ENCODE peak calls at places on chromosomes 13 and 19, in seven cellular contexts. P, E, Z, V, Q, D and I are unnamed samples.

GRCh38 chr13:93635687-93636086 is 409.1 kb downstream of the GPC6 start:
- DNase-seq in D (peak), E (peak), Z (no peak), V (no peak), P (no peak), Q (no peak), I (no peak)

GRCh38 chr13:98444381-98444780 is 132.5 kb downstream of the STK24 start:
- DNase-seq in D (no peak), V (no peak), P (no peak), Z (no peak), E (no peak), Q (no peak), I (no peak)

GRCh38 chr19:28710278-28710677 is 502.7 kb downstream of the UQCRFS1 start:
- DNase-seq in D (peak), Q (no peak), V (no peak), E (peak), Z (no peak), P (no peak), I (no peak)

GRCh38 chr13:59747529-59747928 is 416.2 kb downstream of the DIAPH3 start:
- DNase-seq in Q (no peak), E (no peak), Z (no peak), P (no peak), D (no peak), V (no peak), I (no peak)

GRCh38 chr19:8396563-8397203 is 6.5 kb downstream of the RAB11B start:
- DNase-seq in E (peak), Q (peak), Z (peak), P (peak), V (peak), D (no peak), I (no peak)

GRCh38 chr13:98450495-98451167 is 126.3 kb downstream of the STK24 start:
- DNase-seq in E (no peak), Z (peak), V (no peak), P (no peak), Q (no peak), D (no peak), I (no peak)

GRCh38 chr19:7989071-7989575 is 16.3 kb downstream of the ELAVL1 start:
- DNase-seq in V (no peak), P (no peak), E (no peak), Z (no peak), D (no peak), Q (no peak), I (no peak)

GRCh38 chr19:49779731-49780578 is 13.2 kb downstream of the AP2A1 start:
- DNase-seq in P (no peak), D (no peak), E (no peak), V (no peak), Z (no peak), Q (no peak), I (no peak)

GRCh38 chr13:29319451-29319850 is 276.0 kb downstream of the SLC7A1 start:
- DNase-seq in Q (no peak), V (no peak), D (no peak), E (no peak), Z (peak), P (no peak), I (no peak)

GRCh38 chr13:44249439-44249838 is 124.2 kb upstream of the SERP2 start:
- DNase-seq in P (no peak), E (peak), Q (peak), D (peak), Z (no peak), V (peak), I (no peak)

GRCh38 chr13:41700790-41701310 is 243.5 kb downstream of the RGCC start:
- DNase-seq in V (no peak), D (peak), P (no peak), Q (no peak), Z (no peak), E (peak), I (no peak)

GRCh38 chr13:33649212-33649917 is 168.6 kb upstream of the RFC3 start:
- DNase-seq in P (no peak), D (no peak), V (no peak), E (peak), Z (no peak), Q (no peak), I (no peak)

GRCh38 chr13:32881074-32881791 is 135.0 kb upstream of the KL start:
- DNase-seq in D (peak), Q (peak), P (no peak), E (peak), V (no peak), Z (no peak), I (no peak)

GRCh38 chr13:46207828-46208227 is 3.9 kb upstream of the LRRC63 start:
- DNase-seq in E (no peak), D (no peak), P (no peak), Z (no peak), V (no peak), Q (no peak), I (no peak)

GRCh38 chr19:58372311-58373133 is 8.3 kb downstream of the ZNF837 start:
- DNase-seq in V (peak), Z (no peak), Q (no peak), P (no peak), D (no peak), E (no peak), I (no peak)

GRCh38 chr13:76965759-76966421 is 17.6 kb downstream of the ACOD1 start:
- DNase-seq in E (peak), P (peak), Z (no peak), Q (peak), D (peak), V (no peak), I (no peak)

GRCh38 chr13:20360041-20360491 is 127.9 kb upstream of the GJB6 start:
- DNase-seq in Z (no peak), D (no peak), V (no peak), Q (no peak), P (no peak), E (no peak), I (no peak)

GRCh38 chr13:105908581-105908980 is 626.9 kb downstream of the EFNB2 start:
- DNase-seq in Z (no peak), Q (no peak), V (no peak), P (no peak), E (no peak), D (no peak), I (no peak)

GRCh38 chr19:17246681-17247425 is 1.1 kb upstream of the NR2F6 start:
- DNase-seq in V (no peak), D (no peak), P (peak), Q (peak), Z (no peak), E (peak), I (no peak)

GRCh38 chr19:45406165-45406956 is at the start of gene POLR1G:
- DNase-seq in V (peak), P (peak), Z (peak), E (peak), D (no peak), Q (peak), I (no peak)

GRCh38 chr13:83190020-83190419 is 692.3 kb downstream of the SLITRK1 start:
- DNase-seq in P (no peak), D (no peak), E (no peak), Z (no peak), V (no peak), Q (no peak), I (no peak)

GRCh38 chr19:47839411-47839810 is 17.7 kb downstream of the CRX start:
- DNase-seq in E (no peak), Z (no peak), P (no peak), D (no peak), Q (no peak), V (no peak), I (no peak)

GRCh38 chr19:15379996-15380647 is 535 bp upstream of the AKAP8 start:
- DNase-seq in D (no peak), E (peak), Q (no peak), Z (peak), P (peak), V (peak), I (no peak)

GRCh38 chr13:113298001-113298945 is 1.2 kb downstream of the LAMP1 start:
- DNase-seq in P (no peak), E (peak), D (no peak), Q (no peak), V (no peak), Z (no peak), I (no peak)

GRCh38 chr13:97109256-97109655 is 112.9 kb upstream of the MBNL2 start:
- DNase-seq in Z (no peak), Q (no peak), P (no peak), V (no peak), E (no peak), D (no peak), I (no peak)

GRCh38 chr13:98275711-98276171 is 98.7 kb upstream of the RNF113B start:
- DNase-seq in E (peak), Z (no peak), D (no peak), Q (no peak), V (no peak), P (no peak), I (no peak)

GRCh38 chr13:114078501-114079451 is 53.6 kb downstream of the RASA3 start:
- DNase-seq in Z (no peak), V (no peak), D (no peak), Q (peak), E (peak), P (peak), I (peak)

GRCh38 chr13:114124921-114125320 is 7.5 kb downstream of the RASA3 start:
- DNase-seq in P (no peak), E (peak), Q (no peak), Z (no peak), V (no peak), D (no peak), I (no peak)

GRCh38 chr13:109734002-109734785 is 52.2 kb downstream of the IRS2 start:
- DNase-seq in Z (no peak), P (no peak), V (no peak), D (no peak), E (no peak), Q (no peak), I (no peak)

GRCh38 chr13:26019881-26020535 is 31.8 kb downstream of the SHISA2 start:
- DNase-seq in E (no peak), Q (no peak), D (peak), V (no peak), P (no peak), Z (no peak), I (no peak)

GRCh38 chr13:95452376-95452775 is 100.1 kb upstream of the CLDN10 start:
- DNase-seq in Z (no peak), D (no peak), P (no peak), Q (no peak), E (no peak), V (no peak), I (no peak)

GRCh38 chr13:52162279-52163101 is 3.1 kb upstream of the NEK3 start:
- DNase-seq in V (no peak), Z (no peak), D (no peak), P (no peak), E (peak), Q (no peak), I (no peak)

GRCh38 chr13:24630121-24630520 is 50.1 kb upstream of the ATP12A start:
- DNase-seq in V (no peak), Z (no peak), D (no peak), Q (no peak), P (no peak), E (no peak), I (no peak)

GRCh38 chr19:45664575-45664974 is 3.4 kb upstream of the GIPR start:
- DNase-seq in Q (no peak), E (no peak), V (no peak), D (no peak), Z (no peak), P (no peak), I (no peak)

GRCh38 chr13:20415694-20416107 is 110.0 kb downstream of the CRYL1 start:
- DNase-seq in V (no peak), D (no peak), P (no peak), E (no peak), Q (no peak), Z (no peak), I (peak)

GRCh38 chr19:10406191-10406590 is 2.8 kb upstream of the CDC37 start:
- DNase-seq in Q (no peak), Z (no peak), D (no peak), P (no peak), V (no peak), E (no peak), I (no peak)

GRCh38 chr19:10399878-10400277 is 3.5 kb downstream of the CDC37 start:
- DNase-seq in Q (no peak), P (no peak), E (no peak), Z (no peak), D (no peak), V (no peak), I (no peak)

GRCh38 chr19:10404888-10405808 is 1.8 kb upstream of the CDC37 start:
- DNase-seq in D (no peak), E (no peak), V (no peak), Q (no peak), Z (no peak), P (no peak), I (no peak)

GRCh38 chr19:10402441-10403038 is 802 bp downstream of the CDC37 start:
- DNase-seq in D (no peak), Q (no peak), E (peak), P (no peak), Z (no peak), V (no peak), I (no peak)

GRCh38 chr19:10403137-10404021 is at the start of gene CDC37:
- DNase-seq in V (peak), E (peak), P (peak), Q (peak), D (peak), Z (peak), I (peak)
- TF ChIP-seq CTCF in V (no peak), E (no peak), P (no peak), Q (no peak), D (no peak), Z (no peak), I (no peak)

GRCh38 chr13:75432045-75432444 is 49.9 kb downstream of the TBC1D4 start:
- DNase-seq in D (no peak), P (no peak), V (no peak), Z (no peak), E (peak), Q (no peak), I (no peak)
- TF ChIP-seq CTCF in D (no peak), P (no peak), V (no peak), Z (no peak), E (peak), Q (no peak), I (no peak)

GRCh38 chr19:30596268-30596667 is 224.1 kb downstream of the ZNF536 start:
- DNase-seq in Z (no peak), P (no peak), D (no peak), V (no peak), E (no peak), Q (no peak), I (no peak)
- TF ChIP-seq CTCF in Z (no peak), P (no peak), D (no peak), V (no peak), E (no peak), Q (no peak), I (no peak)

DNA sequence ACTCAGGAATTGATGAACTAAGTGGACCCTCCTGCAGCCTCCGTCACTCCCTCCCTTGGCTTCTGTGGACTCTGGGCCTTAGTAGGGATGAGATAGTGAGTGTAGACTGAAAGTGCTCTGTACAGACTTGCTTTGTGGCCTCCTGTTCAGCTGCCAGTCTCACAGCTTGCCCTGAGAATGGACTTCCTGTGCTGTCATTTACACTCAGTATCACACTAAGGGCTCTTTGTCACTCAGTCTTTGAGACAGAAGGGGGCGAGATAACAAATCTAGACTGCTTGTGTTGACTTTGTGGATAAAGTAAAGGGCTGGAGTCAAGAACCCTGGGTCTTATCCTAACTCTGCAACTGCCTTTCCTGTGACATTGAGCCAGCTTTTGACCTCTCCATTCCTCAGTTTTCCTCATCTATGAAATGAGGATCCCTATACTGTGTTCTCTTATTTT is 21.0 kb upstream of the SPRY2 start:
- DNase-seq in E (no peak), P (no peak), D (no peak), V (no peak), Z (peak), Q (no peak), I (no peak)
- TF ChIP-seq CTCF in E (no peak), P (no peak), D (no peak), V (no peak), Z (no peak), Q (no peak), I (no peak)

DNA sequence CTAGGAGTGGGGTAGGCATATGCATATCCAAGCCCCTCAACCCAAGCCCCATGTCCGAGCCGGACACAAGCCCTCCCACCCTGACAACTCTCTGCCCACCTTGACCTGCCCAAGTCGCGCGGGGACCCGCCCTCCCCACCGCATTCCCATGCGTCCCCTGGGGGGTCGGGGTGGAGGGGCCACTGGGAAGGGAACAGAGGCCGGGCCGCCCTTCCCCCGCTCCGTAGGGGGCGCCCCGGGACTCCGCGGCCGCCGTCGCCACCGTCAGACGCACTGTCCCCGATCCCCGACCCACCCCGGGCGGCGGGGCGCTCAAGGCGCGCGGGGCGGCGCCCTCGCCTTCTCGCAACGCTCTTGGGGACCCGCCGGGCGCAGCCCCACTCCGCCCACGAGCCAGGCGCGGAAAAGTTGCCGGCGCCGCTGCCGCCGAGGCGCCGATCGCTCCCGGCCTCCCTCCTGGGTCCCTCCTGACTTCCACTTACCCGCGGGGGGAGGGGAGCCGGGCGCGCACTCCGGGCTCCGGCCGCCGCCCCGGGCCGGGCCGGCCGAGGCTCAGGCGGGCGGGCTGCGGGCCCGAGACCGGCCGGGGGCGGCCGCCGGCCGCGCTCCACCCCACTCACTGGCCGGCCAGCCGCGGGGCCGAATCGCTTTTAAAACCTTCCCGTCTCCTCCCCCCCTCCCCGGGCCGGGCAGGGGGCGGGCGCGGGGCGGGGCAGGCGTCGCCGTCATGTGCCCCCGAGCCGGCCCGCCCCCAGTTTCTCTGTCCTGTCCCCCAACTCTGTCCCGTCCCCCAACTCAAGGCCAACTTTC is 34.4 kb upstream of the NANOS3 start:
- DNase-seq in D (no peak), V (peak), Q (peak), Z (no peak), E (peak), P (peak), I (no peak)
- TF ChIP-seq CTCF in D (no peak), V (no peak), Q (peak), Z (no peak), E (no peak), P (peak), I (no peak)

GRCh38 chr13:39590466-39591036 is 12.4 kb downstream of the LHFPL6 start:
- DNase-seq in Q (no peak), V (no peak), Z (no peak), P (no peak), D (no peak), E (no peak), I (no peak)
- TF ChIP-seq CTCF in Q (no peak), V (no peak), Z (no peak), P (no peak), D (no peak), E (no peak), I (no peak)

DNA sequence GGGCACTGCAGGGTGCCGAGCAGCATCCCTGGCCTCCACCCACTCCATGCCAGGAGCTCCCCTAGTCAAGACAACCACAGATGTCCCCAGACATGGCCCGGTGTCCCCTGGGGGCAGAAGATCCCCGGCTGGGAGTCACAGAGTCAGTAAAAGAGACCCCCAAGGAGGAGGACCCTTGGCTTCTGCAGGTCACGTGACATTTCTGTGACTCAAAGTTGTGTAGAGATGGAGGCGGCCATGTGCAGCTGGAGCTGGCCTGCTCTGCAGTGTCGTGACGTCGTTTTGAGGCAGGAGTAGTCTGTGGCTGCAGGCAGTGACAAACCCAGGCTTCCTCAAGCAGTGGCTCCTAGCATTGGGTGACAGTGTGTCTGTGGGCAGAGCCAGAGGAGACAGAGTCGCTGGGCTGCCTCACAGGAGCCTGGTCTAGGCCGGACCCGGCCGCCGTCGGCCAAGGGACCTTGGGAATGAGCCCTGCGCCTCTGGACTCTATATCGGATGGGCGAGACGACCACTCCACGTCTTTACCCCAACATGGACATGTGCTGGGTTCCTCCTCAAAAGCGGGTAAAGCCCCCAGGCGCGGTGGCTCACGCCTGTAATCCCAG is 7.7 kb upstream of the DIRAS1 start:
- DNase-seq in V (no peak), Q (no peak), E (no peak), Z (no peak), D (no peak), P (no peak), I (no peak)
- TF ChIP-seq CTCF in V (no peak), Q (no peak), E (no peak), Z (no peak), D (no peak), P (no peak), I (no peak)

GRCh38 chr19:18773682-18774081 is 17.4 kb downstream of the COMP start:
- DNase-seq in D (no peak), Z (no peak), P (no peak), E (no peak), V (no peak), Q (no peak), I (no peak)

GRCh38 chr19:18769989-18770528 is 21.0 kb downstream of the COMP start:
- DNase-seq in Q (no peak), D (no peak), Z (no peak), E (no peak), P (no peak), V (no peak), I (no peak)

GRCh38 chr19:18770663-18771327 is 20.3 kb downstream of the COMP start:
- DNase-seq in V (no peak), D (no peak), E (no peak), Q (no peak), P (no peak), Z (no peak), I (no peak)

GRCh38 chr19:18772620-18773587 is 18.2 kb downstream of the COMP start:
- DNase-seq in P (no peak), V (peak), D (no peak), Q (no peak), E (no peak), Z (no peak), I (no peak)

GRCh38 chr19:18771328-18772242 is 19.5 kb downstream of the COMP start:
- DNase-seq in Z (no peak), D (no peak), E (no peak), P (no peak), V (no peak), Q (no peak), I (no peak)
- TF ChIP-seq CTCF in Z (peak), D (peak), E (peak), P (no peak), V (no peak), Q (no peak), I (no peak)